ENCODE peak calls at places on chromosomes 11 and 22, in eight cellular contexts. E, Y, K, A, X, F, N and H are unnamed samples.

GRCh38 chr22:47374273-47374771 is 611.9 kb downstream of the TBC1D22A start:
- DNase-seq in N (no peak), E (peak), A (no peak), X (no peak), Y (no peak), K (no peak), F (no peak), H (no peak)

GRCh38 chr11:62705401-62705800 is 1.8 kb downstream of the BSCL2 start:
- DNase-seq in K (no peak), N (no peak), E (peak), A (no peak), Y (no peak), X (no peak), F (no peak), H (no peak)

GRCh38 chr11:25441432-25441831 is 890.5 kb upstream of the ANO3 start:
- DNase-seq in N (no peak), K (no peak), A (no peak), E (no peak), F (peak), X (no peak), Y (no peak), H (no peak)

GRCh38 chr11:10302294-10302743 is 2.6 kb upstream of the ADM start:
- DNase-seq in K (no peak), Y (no peak), A (no peak), F (no peak), N (peak), X (no peak), E (no peak), H (no peak)

GRCh38 chr11:41497974-41498373 is 38.5 kb upstream of the LRRC4C start:
- DNase-seq in E (no peak), Y (no peak), N (no peak), A (peak), X (no peak), K (no peak), F (peak), H (no peak)

GRCh38 chr11:100681064-100681502 is 6.0 kb upstream of the ARHGAP42 start:
- DNase-seq in E (no peak), F (peak), Y (peak), K (peak), A (peak), X (peak), N (peak), H (peak)

GRCh38 chr11:44268073-44268806 is 41.7 kb downstream of the ALX4 start:
- DNase-seq in E (no peak), A (no peak), N (no peak), K (no peak), Y (no peak), F (no peak), X (no peak), H (no peak)

GRCh38 chr11:65213322-65214211 is 31.8 kb downstream of the CAPN1 start:
- DNase-seq in F (no peak), X (no peak), Y (no peak), E (peak), A (no peak), N (no peak), K (no peak), H (no peak)

GRCh38 chr11:66113132-66113856 is 43.2 kb downstream of the PACS1 start:
- DNase-seq in K (no peak), X (peak), N (peak), Y (no peak), F (peak), E (peak), A (peak), H (peak)

GRCh38 chr11:102420547-102420946 is 32.0 kb downstream of the TMEM123 start:
- DNase-seq in N (no peak), E (no peak), K (peak), X (no peak), A (no peak), Y (no peak), F (no peak), H (no peak)

GRCh38 chr11:32487270-32487669 is 51.9 kb upstream of the WT1 start:
- DNase-seq in A (no peak), K (no peak), N (no peak), E (peak), X (no peak), F (peak), Y (no peak), H (no peak)
- TF ChIP-seq CTCF in A (peak), K (no peak), N (peak), E (peak), X (no peak), F (peak), Y (no peak), H (no peak)

GRCh38 chr11:117809236-117810055 is 12.4 kb upstream of the DSCAML1 start:
- DNase-seq in A (peak), E (peak), X (peak), Y (peak), F (peak), N (peak), K (no peak), H (peak)
- H3K4me3 ChIP-seq in A (no peak), E (no peak), X (no peak), Y (no peak), F (no peak), N (no peak), K (no peak), H (no peak)

GRCh38 chr11:2389344-2390026 is 11.1 kb upstream of the TSSC4 start:
- DNase-seq in F (no peak), A (no peak), E (no peak), N (no peak), X (no peak), K (no peak), Y (no peak), H (no peak)
- TF ChIP-seq CTCF in F (no peak), A (peak), E (no peak), N (peak), X (peak), K (no peak), Y (no peak), H (no peak)

DNA sequence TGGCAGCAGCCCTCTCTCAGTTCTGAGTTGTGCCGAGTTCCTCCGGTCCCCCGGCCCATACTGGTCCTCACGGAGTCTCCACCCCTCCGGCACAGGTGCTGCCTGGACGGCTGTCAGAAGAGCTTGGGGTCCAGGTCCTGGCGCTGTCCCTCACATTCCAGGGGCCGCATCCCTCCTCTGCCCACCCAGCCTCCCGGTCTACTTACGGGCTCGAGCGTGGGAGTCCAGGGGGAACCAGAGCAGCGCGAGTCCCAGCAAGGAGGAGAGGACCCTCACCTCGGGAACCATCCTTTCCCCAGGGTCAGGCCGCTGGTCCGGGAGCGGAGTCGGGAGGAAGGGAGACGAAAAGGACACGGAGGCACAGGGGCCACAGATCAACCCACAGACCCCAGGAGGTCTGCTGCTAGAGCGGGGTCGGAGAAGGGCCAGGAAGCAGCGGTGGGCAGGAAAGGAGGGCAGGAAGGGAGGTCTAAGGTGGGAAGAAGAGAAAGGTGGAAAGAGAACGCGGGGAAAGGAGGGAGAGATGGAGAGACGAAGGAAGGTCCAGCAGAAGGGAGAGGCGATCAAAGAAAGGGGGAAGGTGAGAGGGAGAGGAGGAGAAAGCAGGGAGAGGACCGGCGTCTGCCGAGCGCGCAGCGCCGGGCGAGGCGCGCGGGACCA is 495 bp downstream of the CHRDL2 start:
- DNase-seq in K (no peak), Y (no peak), N (no peak), X (no peak), A (no peak), E (peak), F (no peak), H (no peak)
- H3K4me3 ChIP-seq in K (no peak), Y (peak), N (no peak), X (no peak), A (no peak), E (peak), F (no peak), H (no peak)

GRCh38 chr11:17548444-17548843 is 1.4 kb downstream of the OTOG start:
- DNase-seq in X (no peak), N (no peak), E (no peak), A (no peak), Y (no peak), K (no peak), F (no peak), H (no peak)
- TF ChIP-seq CTCF in X (peak), N (no peak), E (no peak), A (no peak), Y (no peak), K (no peak), F (no peak), H (no peak)

GRCh38 chr22:32476804-32477203 is 2.2 kb downstream of the FBXO7 start:
- DNase-seq in X (no peak), K (no peak), Y (no peak), E (no peak), F (no peak), N (no peak), A (no peak), H (no peak)

GRCh38 chr22:32475428-32476010 is 908 bp downstream of the FBXO7 start:
- DNase-seq in X (peak), F (peak), Y (no peak), N (peak), K (no peak), A (peak), E (no peak), H (no peak)

GRCh38 chr22:32474635-32475427 is at the start of gene FBXO7:
- DNase-seq in Y (peak), F (peak), N (peak), K (peak), E (peak), X (peak), A (peak), H (peak)

GRCh38 chr22:32476286-32476685 is 1.7 kb downstream of the FBXO7 start:
- DNase-seq in A (no peak), E (no peak), N (no peak), Y (no peak), K (no peak), F (no peak), X (no peak), H (no peak)

DNA sequence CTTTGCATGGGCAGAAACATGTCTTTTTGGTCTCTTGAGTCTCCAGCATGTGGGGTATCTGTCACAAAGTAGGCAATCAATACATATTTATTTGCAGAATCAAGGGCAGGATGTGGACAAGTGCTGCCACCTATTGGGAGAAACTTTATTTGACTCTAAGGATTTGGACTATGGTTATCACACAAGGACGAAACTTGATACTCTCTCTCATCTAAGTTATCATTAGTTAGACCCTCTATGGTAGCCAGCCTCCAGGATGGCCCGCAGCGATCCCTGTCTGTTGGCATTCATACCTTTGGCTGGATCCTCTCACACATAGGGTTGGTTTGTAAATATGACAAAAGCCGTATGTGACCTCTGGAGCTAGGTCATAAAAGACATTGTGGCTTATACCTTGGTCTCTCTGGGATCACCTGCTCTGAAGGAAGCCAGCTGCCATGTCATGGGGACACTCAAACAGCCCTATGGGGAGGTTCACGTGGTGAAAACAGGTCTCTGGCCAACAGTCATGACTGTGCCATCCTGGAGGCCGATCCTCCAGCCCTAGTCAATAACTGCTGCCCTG is 1.1 kb upstream of the FBXO7 start:
- DNase-seq in F (peak), N (peak), K (peak), Y (no peak), A (peak), X (peak), E (peak), H (peak)
- H3K4me3 ChIP-seq in F (peak), N (no peak), K (peak), Y (peak), A (peak), X (no peak), E (peak), H (peak)

GRCh38 chr22:39292561-39293074 is 26.8 kb downstream of the RPL3 start:
- DNase-seq in K (no peak), F (peak), N (peak), Y (peak), X (peak), A (peak), E (peak), H (peak)

GRCh38 chr22:39292002-39292401 is 27.4 kb downstream of the RPL3 start:
- DNase-seq in E (no peak), N (no peak), K (no peak), F (no peak), X (no peak), Y (no peak), A (no peak), H (no peak)

GRCh38 chr22:39290724-39291161 is 28.7 kb downstream of the RPL3 start:
- DNase-seq in F (peak), Y (peak), K (no peak), X (peak), A (no peak), N (peak), E (peak), H (peak)

GRCh38 chr22:39290248-39290720 is 29.1 kb downstream of the RPL3 start:
- DNase-seq in K (no peak), X (no peak), N (no peak), Y (no peak), A (no peak), F (no peak), E (peak), H (no peak)

GRCh38 chr22:39291501-39291900 is 27.9 kb downstream of the RPL3 start:
- DNase-seq in E (peak), K (no peak), Y (no peak), N (no peak), F (no peak), X (no peak), A (no peak), H (no peak)
- TF ChIP-seq CTCF in E (no peak), K (peak), Y (no peak), N (no peak), F (no peak), X (no peak), A (no peak), H (no peak)

GRCh38 chr11:120240866-120241265 is 926 bp downstream of the POU2F3 start:
- DNase-seq in N (no peak), A (no peak), F (no peak), K (no peak), E (no peak), Y (no peak), X (no peak), H (no peak)
- H3K4me3 ChIP-seq in N (no peak), A (no peak), F (no peak), K (no peak), E (no peak), Y (no peak), X (no peak), H (no peak)

DNA sequence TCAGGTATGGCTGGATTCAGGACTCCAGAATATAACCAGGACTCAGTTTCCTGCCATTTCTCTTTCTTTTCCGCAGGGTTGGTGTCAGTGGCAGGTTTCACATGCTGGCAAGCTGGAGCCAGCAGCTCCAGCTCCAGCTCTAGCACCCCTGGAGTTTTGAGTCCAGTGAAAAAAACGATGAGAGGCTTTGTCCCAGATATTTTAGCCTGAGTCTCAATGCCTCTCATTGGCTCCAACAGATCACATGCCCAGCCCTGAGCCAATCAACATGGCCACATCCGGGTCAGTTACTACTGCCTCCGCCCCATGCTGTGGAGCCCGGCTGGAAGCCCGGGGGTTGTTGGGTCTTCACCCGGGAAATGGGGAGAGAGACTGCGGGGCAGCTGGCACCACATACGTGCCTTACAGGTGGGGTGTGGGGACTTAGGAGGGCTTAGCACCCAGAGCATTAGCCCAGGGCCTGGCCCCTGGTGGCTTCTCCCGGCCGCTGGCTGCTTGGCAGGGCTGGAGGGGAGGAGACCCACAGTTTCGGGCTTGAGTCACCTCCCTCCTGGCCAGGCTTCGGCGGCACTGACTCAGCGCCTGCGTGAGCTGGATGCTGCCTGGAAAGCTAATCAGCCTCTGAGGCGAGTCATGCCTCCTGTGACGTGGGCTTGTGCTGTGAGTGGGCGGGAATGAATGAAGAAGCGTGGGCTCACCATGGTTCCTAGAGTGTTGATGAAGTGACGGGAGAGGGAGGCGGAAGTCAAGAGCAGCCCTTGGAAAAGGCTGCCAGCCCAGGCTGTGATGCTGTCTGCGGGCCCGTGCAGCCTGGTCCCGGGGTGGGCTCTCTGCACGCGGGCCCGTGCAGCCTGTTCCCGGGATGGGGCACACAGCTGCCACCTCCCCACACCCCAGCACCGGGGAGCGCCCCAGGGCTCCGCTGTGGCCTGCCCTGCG is 15.3 kb upstream of the MRTFA start:
- DNase-seq in K (no peak), X (peak), E (peak), A (peak), Y (peak), F (peak), N (peak), H (peak)
- TF ChIP-seq CTCF in K (no peak), X (no peak), E (no peak), A (no peak), Y (no peak), F (peak), N (no peak), H (no peak)